ENCODE peak calls at places on chromosomes 1 and 21, in nine cellular contexts. One of them, this sample, is unnamed.

GRCh38 chr1:37043101-37043500 is 8.8 kb upstream of the GRIK3 start:
- DNase-seq in NCI-H345: no peak
- DNase-seq in lung microvascular endothelial cell: no peak
- DNase-seq in activated CD8-positive, alpha-beta memory T cell treated with anti-CD3 and anti-CD28 coated beads for 1 hour: no peak
- DNase-seq in PC-9: no peak
- DNase-seq in activated CD4-positive, alpha-beta T cell treated with anti-CD3 and anti-CD28 coated beads, Interleukin-2, amount 10 ng/mL, durations not matched to agents 7 days and 5 days: no peak
- DNase-seq in hypothalamus: no peak
- DNase-seq in fibroblast of mammary gland: no peak
- DNase-seq in stimulated activated CD4-positive, alpha-beta T cell treated with anti-CD3 and anti-CD28 coated beads, TNF-alpha, amount 100 ng/mL, for 4 hours: no peak
- DNase-seq in this sample: no peak

GRCh38 chr1:59057211-59057694 is 239.6 kb upstream of the FGGY start:
- DNase-seq in fibroblast of mammary gland: peak
- DNase-seq in activated CD4-positive, alpha-beta T cell treated with anti-CD3 and anti-CD28 coated beads, Interleukin-2, amount 10 ng/mL, durations not matched to agents 7 days and 5 days: no peak
- DNase-seq in lung microvascular endothelial cell: peak
- DNase-seq in hypothalamus: no peak
- DNase-seq in stimulated activated CD4-positive, alpha-beta T cell treated with anti-CD3 and anti-CD28 coated beads, TNF-alpha, amount 100 ng/mL, for 4 hours: no peak
- DNase-seq in PC-9: peak
- DNase-seq in NCI-H345: peak
- DNase-seq in activated CD8-positive, alpha-beta memory T cell treated with anti-CD3 and anti-CD28 coated beads for 1 hour: no peak
- DNase-seq in this sample: peak

GRCh38 chr1:18942340-18942739 is 14.1 kb downstream of the IFFO2 start:
- DNase-seq in stimulated activated CD4-positive, alpha-beta T cell treated with anti-CD3 and anti-CD28 coated beads, TNF-alpha, amount 100 ng/mL, for 4 hours: no peak
- DNase-seq in hypothalamus: no peak
- DNase-seq in lung microvascular endothelial cell: no peak
- DNase-seq in activated CD4-positive, alpha-beta T cell treated with anti-CD3 and anti-CD28 coated beads, Interleukin-2, amount 10 ng/mL, durations not matched to agents 7 days and 5 days: no peak
- DNase-seq in fibroblast of mammary gland: no peak
- DNase-seq in activated CD8-positive, alpha-beta memory T cell treated with anti-CD3 and anti-CD28 coated beads for 1 hour: no peak
- DNase-seq in PC-9: no peak
- DNase-seq in NCI-H345: no peak
- DNase-seq in this sample: no peak

GRCh38 chr1:177913762-177914540 is 55.9 kb downstream of the SEC16B start:
- DNase-seq in PC-9: no peak
- DNase-seq in hypothalamus: no peak
- DNase-seq in lung microvascular endothelial cell: peak
- DNase-seq in fibroblast of mammary gland: peak
- DNase-seq in activated CD4-positive, alpha-beta T cell treated with anti-CD3 and anti-CD28 coated beads, Interleukin-2, amount 10 ng/mL, durations not matched to agents 7 days and 5 days: no peak
- DNase-seq in activated CD8-positive, alpha-beta memory T cell treated with anti-CD3 and anti-CD28 coated beads for 1 hour: no peak
- DNase-seq in stimulated activated CD4-positive, alpha-beta T cell treated with anti-CD3 and anti-CD28 coated beads, TNF-alpha, amount 100 ng/mL, for 4 hours: no peak
- DNase-seq in NCI-H345: peak
- DNase-seq in this sample: no peak

GRCh38 chr1:6424000-6424565 is 493 bp upstream of the ESPN start:
- DNase-seq in hypothalamus: no peak
- DNase-seq in stimulated activated CD4-positive, alpha-beta T cell treated with anti-CD3 and anti-CD28 coated beads, TNF-alpha, amount 100 ng/mL, for 4 hours: no peak
- DNase-seq in activated CD8-positive, alpha-beta memory T cell treated with anti-CD3 and anti-CD28 coated beads for 1 hour: no peak
- DNase-seq in lung microvascular endothelial cell: no peak
- DNase-seq in activated CD4-positive, alpha-beta T cell treated with anti-CD3 and anti-CD28 coated beads, Interleukin-2, amount 10 ng/mL, durations not matched to agents 7 days and 5 days: no peak
- DNase-seq in NCI-H345: peak
- DNase-seq in fibroblast of mammary gland: no peak
- DNase-seq in PC-9: no peak
- DNase-seq in this sample: no peak

GRCh38 chr1:94976996-94977548 is 50.2 kb upstream of the CNN3 start:
- DNase-seq in hypothalamus: no peak
- DNase-seq in lung microvascular endothelial cell: no peak
- DNase-seq in PC-9: no peak
- DNase-seq in activated CD4-positive, alpha-beta T cell treated with anti-CD3 and anti-CD28 coated beads, Interleukin-2, amount 10 ng/mL, durations not matched to agents 7 days and 5 days: no peak
- DNase-seq in stimulated activated CD4-positive, alpha-beta T cell treated with anti-CD3 and anti-CD28 coated beads, TNF-alpha, amount 100 ng/mL, for 4 hours: no peak
- DNase-seq in fibroblast of mammary gland: no peak
- DNase-seq in activated CD8-positive, alpha-beta memory T cell treated with anti-CD3 and anti-CD28 coated beads for 1 hour: no peak
- DNase-seq in NCI-H345: no peak
- DNase-seq in this sample: no peak

GRCh38 chr1:239247299-239247698 is 139.1 kb upstream of the CHRM3 start:
- DNase-seq in activated CD8-positive, alpha-beta memory T cell treated with anti-CD3 and anti-CD28 coated beads for 1 hour: no peak
- DNase-seq in stimulated activated CD4-positive, alpha-beta T cell treated with anti-CD3 and anti-CD28 coated beads, TNF-alpha, amount 100 ng/mL, for 4 hours: no peak
- DNase-seq in PC-9: no peak
- DNase-seq in lung microvascular endothelial cell: no peak
- DNase-seq in activated CD4-positive, alpha-beta T cell treated with anti-CD3 and anti-CD28 coated beads, Interleukin-2, amount 10 ng/mL, durations not matched to agents 7 days and 5 days: no peak
- DNase-seq in fibroblast of mammary gland: peak
- DNase-seq in hypothalamus: no peak
- DNase-seq in NCI-H345: no peak
- DNase-seq in this sample: no peak

GRCh38 chr1:42305639-42306038 is 29.4 kb downstream of the FOXJ3 start:
- DNase-seq in activated CD4-positive, alpha-beta T cell treated with anti-CD3 and anti-CD28 coated beads, Interleukin-2, amount 10 ng/mL, durations not matched to agents 7 days and 5 days: no peak
- DNase-seq in stimulated activated CD4-positive, alpha-beta T cell treated with anti-CD3 and anti-CD28 coated beads, TNF-alpha, amount 100 ng/mL, for 4 hours: no peak
- DNase-seq in activated CD8-positive, alpha-beta memory T cell treated with anti-CD3 and anti-CD28 coated beads for 1 hour: no peak
- DNase-seq in lung microvascular endothelial cell: no peak
- DNase-seq in hypothalamus: no peak
- DNase-seq in NCI-H345: no peak
- DNase-seq in fibroblast of mammary gland: peak
- DNase-seq in PC-9: no peak
- DNase-seq in this sample: no peak

GRCh38 chr1:38806090-38806489 is 53.5 kb downstream of the RRAGC start:
- DNase-seq in hypothalamus: no peak
- DNase-seq in activated CD8-positive, alpha-beta memory T cell treated with anti-CD3 and anti-CD28 coated beads for 1 hour: no peak
- DNase-seq in activated CD4-positive, alpha-beta T cell treated with anti-CD3 and anti-CD28 coated beads, Interleukin-2, amount 10 ng/mL, durations not matched to agents 7 days and 5 days: no peak
- DNase-seq in stimulated activated CD4-positive, alpha-beta T cell treated with anti-CD3 and anti-CD28 coated beads, TNF-alpha, amount 100 ng/mL, for 4 hours: no peak
- DNase-seq in lung microvascular endothelial cell: no peak
- DNase-seq in fibroblast of mammary gland: no peak
- DNase-seq in PC-9: no peak
- DNase-seq in NCI-H345: no peak
- DNase-seq in this sample: no peak

GRCh38 chr1:60825593-60825992 is 256.8 kb upstream of the NFIA start:
- DNase-seq in NCI-H345: no peak
- DNase-seq in PC-9: no peak
- DNase-seq in fibroblast of mammary gland: no peak
- DNase-seq in activated CD8-positive, alpha-beta memory T cell treated with anti-CD3 and anti-CD28 coated beads for 1 hour: no peak
- DNase-seq in lung microvascular endothelial cell: peak
- DNase-seq in activated CD4-positive, alpha-beta T cell treated with anti-CD3 and anti-CD28 coated beads, Interleukin-2, amount 10 ng/mL, durations not matched to agents 7 days and 5 days: no peak
- DNase-seq in hypothalamus: no peak
- DNase-seq in stimulated activated CD4-positive, alpha-beta T cell treated with anti-CD3 and anti-CD28 coated beads, TNF-alpha, amount 100 ng/mL, for 4 hours: no peak
- DNase-seq in this sample: no peak

GRCh38 chr21:39631842-39632577 is 19.3 kb downstream of the B3GALT5 start:
- DNase-seq in NCI-H345: no peak
- DNase-seq in PC-9: no peak
- DNase-seq in activated CD8-positive, alpha-beta memory T cell treated with anti-CD3 and anti-CD28 coated beads for 1 hour: no peak
- DNase-seq in fibroblast of mammary gland: no peak
- DNase-seq in lung microvascular endothelial cell: no peak
- DNase-seq in stimulated activated CD4-positive, alpha-beta T cell treated with anti-CD3 and anti-CD28 coated beads, TNF-alpha, amount 100 ng/mL, for 4 hours: no peak
- DNase-seq in activated CD4-positive, alpha-beta T cell treated with anti-CD3 and anti-CD28 coated beads, Interleukin-2, amount 10 ng/mL, durations not matched to agents 7 days and 5 days: no peak
- DNase-seq in hypothalamus: no peak
- DNase-seq in this sample: no peak

GRCh38 chr1:227316941-227317540 is 1.3 kb downstream of the CDC42BPA start:
- DNase-seq in fibroblast of mammary gland: peak
- DNase-seq in PC-9: no peak
- DNase-seq in hypothalamus: no peak
- DNase-seq in activated CD8-positive, alpha-beta memory T cell treated with anti-CD3 and anti-CD28 coated beads for 1 hour: no peak
- DNase-seq in lung microvascular endothelial cell: peak
- DNase-seq in stimulated activated CD4-positive, alpha-beta T cell treated with anti-CD3 and anti-CD28 coated beads, TNF-alpha, amount 100 ng/mL, for 4 hours: no peak
- DNase-seq in NCI-H345: no peak
- DNase-seq in activated CD4-positive, alpha-beta T cell treated with anti-CD3 and anti-CD28 coated beads, Interleukin-2, amount 10 ng/mL, durations not matched to agents 7 days and 5 days: no peak
- DNase-seq in this sample: no peak

GRCh38 chr1:94854458-94855306 is 34.5 kb downstream of the SLC44A3 start:
- DNase-seq in hypothalamus: peak
- DNase-seq in fibroblast of mammary gland: peak
- DNase-seq in NCI-H345: peak
- DNase-seq in stimulated activated CD4-positive, alpha-beta T cell treated with anti-CD3 and anti-CD28 coated beads, TNF-alpha, amount 100 ng/mL, for 4 hours: peak
- DNase-seq in activated CD8-positive, alpha-beta memory T cell treated with anti-CD3 and anti-CD28 coated beads for 1 hour: peak
- DNase-seq in lung microvascular endothelial cell: peak
- DNase-seq in PC-9: peak
- DNase-seq in activated CD4-positive, alpha-beta T cell treated with anti-CD3 and anti-CD28 coated beads, Interleukin-2, amount 10 ng/mL, durations not matched to agents 7 days and 5 days: peak
- DNase-seq in this sample: peak

GRCh38 chr1:155277896-155278688 is 829 bp downstream of the HCN3 start:
- DNase-seq in stimulated activated CD4-positive, alpha-beta T cell treated with anti-CD3 and anti-CD28 coated beads, TNF-alpha, amount 100 ng/mL, for 4 hours: peak
- DNase-seq in activated CD4-positive, alpha-beta T cell treated with anti-CD3 and anti-CD28 coated beads, Interleukin-2, amount 10 ng/mL, durations not matched to agents 7 days and 5 days: peak
- DNase-seq in fibroblast of mammary gland: peak
- DNase-seq in NCI-H345: peak
- DNase-seq in hypothalamus: no peak
- DNase-seq in PC-9: peak
- DNase-seq in lung microvascular endothelial cell: peak
- DNase-seq in activated CD8-positive, alpha-beta memory T cell treated with anti-CD3 and anti-CD28 coated beads for 1 hour: peak
- DNase-seq in this sample: peak

GRCh38 chr1:246068113-246068512 is 439.0 kb downstream of the SMYD3 start:
- DNase-seq in fibroblast of mammary gland: no peak
- DNase-seq in lung microvascular endothelial cell: no peak
- DNase-seq in activated CD8-positive, alpha-beta memory T cell treated with anti-CD3 and anti-CD28 coated beads for 1 hour: no peak
- DNase-seq in PC-9: no peak
- DNase-seq in activated CD4-positive, alpha-beta T cell treated with anti-CD3 and anti-CD28 coated beads, Interleukin-2, amount 10 ng/mL, durations not matched to agents 7 days and 5 days: no peak
- DNase-seq in stimulated activated CD4-positive, alpha-beta T cell treated with anti-CD3 and anti-CD28 coated beads, TNF-alpha, amount 100 ng/mL, for 4 hours: no peak
- DNase-seq in hypothalamus: no peak
- DNase-seq in NCI-H345: no peak
- DNase-seq in this sample: no peak

GRCh38 chr1:53575141-53575947 is 116.1 kb downstream of the DMRTB1 start:
- DNase-seq in lung microvascular endothelial cell: no peak
- DNase-seq in PC-9: no peak
- DNase-seq in hypothalamus: no peak
- DNase-seq in NCI-H345: no peak
- DNase-seq in activated CD8-positive, alpha-beta memory T cell treated with anti-CD3 and anti-CD28 coated beads for 1 hour: no peak
- DNase-seq in stimulated activated CD4-positive, alpha-beta T cell treated with anti-CD3 and anti-CD28 coated beads, TNF-alpha, amount 100 ng/mL, for 4 hours: no peak
- DNase-seq in activated CD4-positive, alpha-beta T cell treated with anti-CD3 and anti-CD28 coated beads, Interleukin-2, amount 10 ng/mL, durations not matched to agents 7 days and 5 days: no peak
- DNase-seq in fibroblast of mammary gland: no peak
- DNase-seq in this sample: peak

This sample was measured in breast epithelium.